ENCODE peak calls at places on chromosome 22, in four cellular contexts. V is IMR-90, B is H9, G is mesenchymal stem cell. Q is an unnamed sample.

GRCh38 chr22:19772673-19773469 is 12.3 kb downstream of the TBX1 start:
- DNase-seq in B (no peak), V (no peak), G (no peak), Q (no peak)

GRCh38 chr22:38118182-38118581 is 7.7 kb upstream of the BAIAP2L2 start:
- DNase-seq in B (no peak), V (no peak), G (no peak), Q (no peak)

GRCh38 chr22:42635531-42635930 is 4.9 kb downstream of the ATP5MGL start:
- DNase-seq in V (peak; percentile 90), B (no peak), G (peak; percentile 93), Q (no peak)

GRCh38 chr22:39654959-39655579 is 84.5 kb downstream of the CACNA1I start:
- DNase-seq in V (no peak), B (peak; percentile 62), G (no peak), Q (no peak)

GRCh38 chr22:31800065-31800464 is 46.2 kb downstream of the DEPDC5 start:
- DNase-seq in V (peak; percentile 78), G (peak; percentile 49), B (no peak), Q (no peak)

GRCh38 chr22:37904572-37905533 is 1.2 kb upstream of the MICALL1 start:
- DNase-seq in V (peak; percentile 99), G (peak; percentile 99), B (peak; percentile 58), Q (no peak)

GRCh38 chr22:31822523-31822922 is 68.7 kb downstream of the DEPDC5 start:
- DNase-seq in G (no peak), V (no peak), B (no peak), Q (no peak)

GRCh38 chr22:29231971-29232959 is 26.6 kb downstream of the EMID1 start:
- DNase-seq in B (no peak), G (no peak), V (no peak), Q (no peak)

GRCh38 chr22:42969348-42969975 is 45.5 kb downstream of the PACSIN2 start:
- DNase-seq in B (no peak), V (peak; percentile 86), G (no peak), Q (no peak)

GRCh38 chr22:31274017-31274416 is 18.3 kb downstream of the PIK3IP1 start:
- DNase-seq in G (no peak), V (no peak), B (no peak), Q (no peak)

DNA sequence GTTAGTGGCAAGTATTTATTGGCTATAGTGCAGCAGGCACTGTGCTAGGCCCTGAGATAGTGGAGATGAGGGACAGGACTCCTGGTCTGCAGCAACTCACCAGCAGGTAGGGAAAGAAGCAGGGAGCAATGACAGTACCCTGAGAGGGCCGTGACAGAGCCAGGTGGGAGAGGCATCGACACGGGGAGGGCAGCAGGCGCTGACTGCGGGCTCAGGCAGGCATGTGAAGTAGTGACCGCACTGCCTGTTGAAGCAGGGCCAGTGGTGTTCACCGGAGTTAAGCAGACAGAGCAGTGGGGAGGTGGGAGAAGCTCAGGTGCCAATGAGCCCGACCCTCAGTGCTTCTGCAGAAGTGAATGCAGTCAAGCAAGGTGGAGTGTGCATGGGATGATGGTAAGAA is 43.7 kb upstream of the ADA2 start:
- DNase-seq in V (no peak), B (no peak), G (no peak), Q (no peak)
- H2BK15ac ChIP-seq in V (no peak overlapping the region), B (no peak overlapping the region), G (no peak overlapping the region), Q (peak overlapping the region; percentile 62)

GRCh38 chr22:49198705-49199084 is 629.0 kb downstream of the BRD1 start:
- DNase-seq in V (no peak), G (no peak), B (peak; percentile 6), Q (no peak)

GRCh38 chr22:49197500-49197899 is 630.2 kb downstream of the BRD1 start:
- DNase-seq in V (no peak), B (peak; percentile 50), G (no peak), Q (no peak)

GRCh38 chr22:49199224-49199623 is 628.4 kb downstream of the BRD1 start:
- DNase-seq in V (no peak), B (peak; percentile 10), G (no peak), Q (no peak)

GRCh38 chr22:49196046-49196511 is 631.6 kb downstream of the BRD1 start:
- DNase-seq in B (no peak), G (no peak), V (no peak), Q (no peak)

GRCh38 chr22:49197986-49198704 is 629.5 kb downstream of the BRD1 start:
- DNase-seq in B (peak; percentile 5), G (no peak), V (no peak), Q (no peak)
- H3K9me3 ChIP-seq in B (no peaks in the 10 kb centered on the region), G (no peaks in the 10 kb centered on the region), V (peaks cover 69% of the 10 kb centered on the region), Q (no peaks in the 10 kb centered on the region)

GRCh38 chr22:46296257-46297150 is at the start of gene GTSE1:
- DNase-seq in B (peak; percentile 98), G (peak; percentile 96), V (peak; percentile 96), Q (peak; percentile 98)
- H2BK15ac ChIP-seq in B (no peak within 1 kb of the TSS), G (no peak within 1 kb of the TSS), V (no peak within 1 kb of the TSS), Q (no peak within 1 kb of the TSS)

GRCh38 chr22:36838119-36839030 is 21.5 kb upstream of the PVALB start:
- DNase-seq in V (no peak), G (no peak), B (no peak), Q (no peak)
- H3K9me3 ChIP-seq in V (no peaks in the 10 kb centered on the region), G (no peaks in the 10 kb centered on the region), B (no peaks in the 10 kb centered on the region), Q (peaks cover 3% of the 10 kb centered on the region)

GRCh38 chr22:27639180-27640086 is 162.1 kb downstream of the MN1 start:
- DNase-seq in G (no peak), B (no peak), V (no peak), Q (no peak)
- H2BK15ac ChIP-seq in G (no peak overlapping the region), B (no peak overlapping the region), V (no peak overlapping the region), Q (peak overlapping the region; percentile 41)

GRCh38 chr22:47406180-47406723 is 643.8 kb downstream of the TBC1D22A start:
- DNase-seq in V (no peak), B (no peak), G (no peak), Q (no peak)
- H3K9me3 ChIP-seq in V (peaks cover 12% of the 10 kb centered on the region), B (peaks cover 95% of the 10 kb centered on the region), G (no peaks in the 10 kb centered on the region), Q (no peaks in the 10 kb centered on the region)

GRCh38 chr22:45971389-45972028 is 5.5 kb downstream of the WNT7B start:
- DNase-seq in B (no peak), V (no peak), G (peak; percentile 14), Q (no peak)
- H2BK15ac ChIP-seq in B (no peak overlapping the region), V (no peak overlapping the region), G (no peak overlapping the region), Q (peak overlapping the region; percentile 99)

Q was measured in neuronal stem cell.